ENCODE peak calls at places on chromosomes 1 and 21, in six cellular contexts. Q is endodermal cell, D is Calu3, N is progenitor cell of endocrine pancreas, W is activated B cell treated with CpG ODN at 0.5 μM for 24 hours, R is nephron progenitor cell. J is an unnamed sample.
A peak's percentile ranks its signal among the peaks of the same experiment; 100 is the strongest.

GRCh38 chr1:184539580-184539979 is 152.8 kb downstream of the C1orf21 start:
- DNase-seq in Q (no peak), D (no peak), N (no peak), W (no peak), R (no peak), J (no peak)

GRCh38 chr1:101235241-101235695 is 1.6 kb upstream of the S1PR1 start:
- DNase-seq in Q (no peak), D (no peak), N (no peak), W (no peak), R (no peak), J (no peak)

GRCh38 chr21:42820513-42821465 is 58.5 kb downstream of the WDR4 start:
- DNase-seq in Q (no peak), D (no peak), N (no peak), W (no peak), R (no peak), J (no peak)

GRCh38 chr21:25313891-25314646 is 293.2 kb downstream of the MRPL39 start:
- DNase-seq in Q (no peak), D (no peak), N (no peak), W (no peak), R (no peak), J (no peak)

GRCh38 chr1:54965624-54966340 is 14.6 kb upstream of the TMEM61 start:
- DNase-seq in Q (peak; percentile 31), D (no peak), N (no peak), W (no peak), R (no peak), J (no peak)

GRCh38 chr1:230518511-230518910 is 92.4 kb upstream of the PGBD5 start:
- DNase-seq in Q (peak; percentile 75), D (peak; percentile 38), N (no peak), W (no peak), R (no peak), J (no peak)

GRCh38 chr1:67463298-67463960 is 33.2 kb upstream of the SERBP1 start:
- DNase-seq in Q (peak; percentile 76), D (no peak), N (no peak), W (no peak), R (no peak), J (no peak)

GRCh38 chr1:65437616-65438015 is 17.1 kb downstream of the LEPR start:
- DNase-seq in Q (no peak), D (no peak), N (no peak), W (no peak), R (no peak), J (no peak)

GRCh38 chr1:204225841-204226745 is 12.3 kb upstream of the GOLT1A start:
- DNase-seq in Q (no peak), D (peak; percentile 71), N (no peak), W (no peak), R (no peak), J (no peak)

GRCh38 chr1:21340230-21340564 is 49.9 kb upstream of the ECE1 start:
- DNase-seq in Q (no peak), D (peak; percentile 72), N (no peak), W (no peak), R (no peak), J (no peak)

GRCh38 chr21:14547834-14548513 is 1.9 kb upstream of the SAMSN1 start:
- DNase-seq in Q (no peak), D (no peak), N (no peak), W (no peak), R (no peak), J (no peak)

GRCh38 chr1:152013664-152014237 is 20.1 kb upstream of the S100A10 start:
- DNase-seq in Q (peak; percentile 92), D (peak; percentile 77), N (peak; percentile 34), W (no peak), R (peak; percentile 44), J (no peak)

GRCh38 chr1:28507247-28507645 is 1.4 kb downstream of the RCC1 start:
- DNase-seq in Q (no peak), D (no peak), N (no peak), W (no peak), R (no peak), J (no peak)

GRCh38 chr1:222843434-222844107 is 28.7 kb downstream of the DISP1 start:
- DNase-seq in Q (no peak), D (no peak), N (no peak), W (no peak), R (no peak), J (no peak)

GRCh38 chr1:113392541-113392940 is 2.2 kb downstream of the MAGI3 start:
- DNase-seq in Q (no peak), D (no peak), N (no peak), W (no peak), R (no peak), J (no peak)

GRCh38 chr1:204103121-204103741 is 30.3 kb downstream of the SOX13 start:
- DNase-seq in Q (no peak), D (no peak), N (no peak), W (no peak), R (no peak), J (no peak)

GRCh38 chr1:218330043-218330623 is 15.0 kb upstream of the TGFB2 start:
- DNase-seq in Q (no peak), D (no peak), N (no peak), W (no peak), R (no peak), J (peak; percentile 58)

GRCh38 chr21:42309753-42310213 is 5.4 kb downstream of the TFF3 start:
- DNase-seq in Q (peak; percentile 95), D (peak; percentile 52), N (peak; percentile 58), W (peak; percentile 43), R (peak; percentile 90), J (peak; percentile 89)

GRCh38 chr1:160342520-160342919 is 530 bp downstream of the COPA start:
- DNase-seq in Q (no peak), D (no peak), N (no peak), W (no peak), R (no peak), J (no peak)

GRCh38 chr1:9774744-9775679 is 48.8 kb downstream of the CLSTN1 start:
- DNase-seq in Q (no peak), D (no peak), N (no peak), W (no peak), R (no peak), J (no peak)
- TF ChIP-seq CTCF in Q (peak; percentile 45), D (no peak), N (no peak), W (no peak), R (no peak), J (no peak)

GRCh38 chr1:32448773-32449456 is 16.0 kb upstream of the ZBTB8B start:
- DNase-seq in Q (peak; percentile 85), D (peak; percentile 76), N (no peak), W (no peak), R (peak; percentile 64), J (no peak)
- TF ChIP-seq CTCF in Q (peak; percentile 61), D (peak; percentile 77), N (peak; percentile 27), W (no peak), R (peak; percentile 17), J (no peak)

GRCh38 chr1:31371560-31371959 is 1.3 kb downstream of the FABP3 start:
- DNase-seq in Q (no peak), D (no peak), N (no peak), W (no peak), R (no peak), J (no peak)

GRCh38 chr1:31374511-31375196 is 1.8 kb upstream of the FABP3 start:
- DNase-seq in Q (no peak), D (no peak), N (no peak), W (no peak), R (no peak), J (no peak)

GRCh38 chr1:31373897-31374486 is 1.1 kb upstream of the FABP3 start:
- DNase-seq in Q (no peak), D (no peak), N (no peak), W (no peak), R (no peak), J (no peak)

GRCh38 chr1:31372051-31372450 is 825 bp downstream of the FABP3 start:
- DNase-seq in Q (no peak), D (no peak), N (no peak), W (no peak), R (no peak), J (no peak)

DNA sequence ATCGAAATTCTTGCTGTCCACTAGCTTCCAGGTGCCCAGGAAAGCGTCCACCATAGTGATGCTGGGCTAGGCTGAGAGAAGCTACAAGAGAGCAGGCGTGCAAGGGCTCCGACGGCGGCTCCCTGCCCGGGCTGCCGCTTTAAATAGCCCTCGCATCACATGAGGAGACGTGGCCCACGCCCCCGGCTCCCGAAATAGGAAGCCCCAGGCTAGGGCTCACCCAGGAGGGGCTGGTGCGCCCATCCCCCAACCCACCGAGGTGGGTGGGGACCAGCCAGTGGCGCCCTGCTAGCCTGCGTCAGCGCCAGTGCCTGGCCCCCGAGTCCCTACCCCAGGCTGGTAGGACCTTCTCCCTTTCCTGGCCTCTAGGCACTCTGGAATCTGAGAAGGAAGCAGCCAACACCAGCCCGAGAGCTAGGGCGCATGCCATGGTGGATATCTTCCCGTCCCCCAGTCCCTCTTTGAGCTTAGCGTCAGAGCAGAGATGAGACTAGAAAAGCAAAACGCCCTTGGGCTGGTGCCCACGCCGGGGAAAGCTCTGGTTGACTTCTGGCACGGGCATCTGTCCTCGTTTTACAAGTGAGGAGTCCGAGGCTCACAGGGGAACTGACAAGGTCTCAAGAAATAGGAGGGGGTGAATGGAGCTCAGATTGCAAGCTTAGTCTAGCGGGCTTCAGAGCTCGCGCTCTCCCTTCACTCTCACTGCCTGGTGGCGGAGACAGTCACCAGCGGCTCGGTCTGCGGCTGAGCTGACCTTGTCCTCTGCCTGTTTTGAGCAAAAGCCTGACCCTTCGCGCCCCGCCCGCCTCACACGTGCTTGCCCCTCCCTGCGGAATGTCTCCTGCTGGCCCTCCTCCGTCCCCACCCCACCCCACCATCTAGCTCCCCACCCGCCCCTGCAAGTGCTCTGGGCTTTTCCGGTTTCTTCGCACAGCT is at the start of gene FABP3:
- DNase-seq in Q (peak; percentile 98), D (peak; percentile 62), N (peak; percentile 75), W (no peak), R (peak; percentile 92), J (peak; percentile 73)
- TF ChIP-seq CTCF in Q (peak; percentile 15), D (no peak), N (peak; percentile 6), W (no peak), R (no peak), J (no peak)

GRCh38 chr1:202858306-202858705 is 30.6 kb downstream of the RABIF start:
- DNase-seq in Q (no peak), D (no peak), N (no peak), W (no peak), R (no peak), J (no peak)

GRCh38 chr1:202861420-202862121 is 27.4 kb downstream of the RABIF start:
- DNase-seq in Q (peak; percentile 98), D (peak; percentile 97), N (peak; percentile 90), W (peak; percentile 50), R (peak; percentile 95), J (peak; percentile 94)

GRCh38 chr1:202858789-202859414 is 30.0 kb downstream of the RABIF start:
- DNase-seq in Q (no peak), D (no peak), N (no peak), W (no peak), R (no peak), J (no peak)

GRCh38 chr1:202862672-202863560 is 26.0 kb downstream of the RABIF start:
- DNase-seq in Q (no peak), D (no peak), N (no peak), W (no peak), R (no peak), J (no peak)

DNA sequence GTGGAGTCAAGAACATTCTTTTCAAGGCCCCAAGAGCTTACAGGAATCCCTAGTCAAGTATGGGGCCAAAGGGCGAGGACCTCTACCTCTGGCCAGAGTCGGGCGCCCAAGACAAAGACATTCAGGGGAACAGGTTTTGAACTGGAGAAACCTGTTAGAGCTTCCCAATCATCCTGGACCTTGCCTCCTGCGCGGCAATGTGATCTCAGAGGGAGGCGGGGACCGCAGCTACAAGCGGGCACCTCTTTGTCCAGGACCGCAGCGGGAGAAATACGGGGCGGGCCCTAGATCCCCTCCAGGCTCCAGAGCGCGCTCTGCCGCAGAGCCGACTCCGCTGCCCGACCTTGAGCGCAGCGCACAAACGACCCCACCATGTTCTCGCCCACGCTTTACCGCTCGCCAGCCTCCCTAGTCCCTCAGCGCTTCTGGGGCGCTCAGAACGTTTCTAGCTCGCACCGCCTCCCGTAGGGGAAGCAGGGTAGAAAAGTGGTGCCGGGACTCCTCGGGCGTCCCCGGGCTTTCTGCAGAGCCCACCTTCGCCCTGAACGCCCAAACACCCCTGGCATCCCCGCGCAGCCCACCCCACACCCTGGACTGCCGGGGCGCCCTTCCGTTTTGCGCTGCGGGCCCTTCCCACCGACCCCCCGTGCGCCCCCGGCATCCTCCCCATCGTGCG is 28.1 kb downstream of the RABIF start:
- DNase-seq in Q (peak; percentile 94), D (peak; percentile 85), N (peak; percentile 66), W (peak; percentile 23), R (peak; percentile 73), J (peak; percentile 64)
- TF ChIP-seq CTCF in Q (no peak), D (no peak), N (no peak), W (no peak), R (no peak), J (no peak)